ENCODE peak calls at places on chromosomes 4 and X, in nine cellular contexts. W, Y, C, P, K, A, V, S and H are unnamed samples.

GRCh38 chrX:20217279-20217678 is 49.4 kb downstream of the RPS6KA3 start:
- DNase-seq in P (peak), S (peak), V (no peak), A (no peak), K (peak), Y (peak), C (no peak), W (no peak), H (no peak)

GRCh38 chr4:1339489-1339888 is 7.5 kb upstream of the UVSSA start:
- DNase-seq in V (no peak), P (no peak), Y (no peak), A (no peak), S (no peak), K (no peak), W (no peak), C (no peak), H (no peak)

GRCh38 chr4:174523003-174523693 is 860 bp upstream of the HPGD start:
- DNase-seq in S (peak), K (no peak), A (no peak), Y (peak), C (peak), P (peak), V (no peak), W (no peak), H (no peak)

GRCh38 chrX:102514536-102514935 is 2.0 kb downstream of the TMSB15A start:
- DNase-seq in W (no peak), K (no peak), A (no peak), S (no peak), C (no peak), P (no peak), V (no peak), Y (no peak), H (no peak)

GRCh38 chr4:89193828-89194227 is 82.5 kb downstream of the TIGD2 start:
- DNase-seq in W (no peak), V (no peak), Y (no peak), A (no peak), P (peak), K (no peak), C (no peak), S (no peak), H (no peak)

GRCh38 chr4:187668683-187669082 is 326.9 kb upstream of the ZFP42 start:
- DNase-seq in V (no peak), K (peak), A (no peak), S (peak), P (no peak), C (no peak), Y (no peak), W (no peak), H (no peak)

GRCh38 chrX:80489166-80489565 is 68.9 kb downstream of the TENT5D start:
- DNase-seq in C (no peak), V (no peak), K (no peak), S (no peak), W (no peak), P (no peak), Y (no peak), A (no peak), H (no peak)

GRCh38 chr4:11301075-11301660 is 127.5 kb downstream of the HS3ST1 start:
- DNase-seq in K (no peak), V (no peak), W (no peak), P (no peak), Y (no peak), C (no peak), S (no peak), A (no peak), H (no peak)

GRCh38 chr4:100417565-100417964 is 100.3 kb downstream of the EMCN start:
- DNase-seq in W (no peak), P (peak), A (no peak), S (peak), V (no peak), K (peak), C (no peak), Y (peak), H (no peak)

GRCh38 chr4:46894841-46895240 is 14.2 kb downstream of the COX7B2 start:
- DNase-seq in W (no peak), A (no peak), P (peak), Y (no peak), K (no peak), V (no peak), S (no peak), C (no peak), H (no peak)

GRCh38 chrX:51395807-51396728 is 63.4 kb downstream of the NUDT10 start:
- DNase-seq in P (peak), W (no peak), C (no peak), S (no peak), Y (no peak), A (peak), K (no peak), V (peak), H (peak)

DNA sequence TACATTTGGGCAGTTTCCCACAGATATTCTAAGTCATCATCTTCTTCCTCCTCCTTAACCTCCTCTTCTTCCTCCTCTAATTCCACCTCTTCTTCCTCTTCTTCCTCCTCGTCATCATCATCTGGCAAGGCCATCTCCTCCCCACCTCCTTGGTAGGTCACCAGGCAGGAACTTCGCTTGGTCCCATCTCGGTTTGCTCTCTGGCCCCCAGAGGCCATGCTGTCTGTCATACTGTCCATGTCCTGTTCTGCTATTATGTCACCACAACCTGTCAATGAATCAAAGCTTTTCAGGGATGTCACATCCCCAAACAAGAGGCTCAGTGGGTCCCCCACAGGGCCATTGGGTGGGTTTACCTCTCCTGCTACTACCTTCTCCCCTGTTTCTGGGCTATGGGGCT is 13.5 kb downstream of the AMER1 start:
- DNase-seq in W (no peak), S (no peak), C (no peak), P (no peak), Y (no peak), V (no peak), K (no peak), A (no peak), H (no peak)
- TF ChIP-seq CTCF in W (no peak), S (no peak), C (no peak), P (no peak), Y (no peak), V (no peak), K (no peak), A (no peak), H (no peak)

DNA sequence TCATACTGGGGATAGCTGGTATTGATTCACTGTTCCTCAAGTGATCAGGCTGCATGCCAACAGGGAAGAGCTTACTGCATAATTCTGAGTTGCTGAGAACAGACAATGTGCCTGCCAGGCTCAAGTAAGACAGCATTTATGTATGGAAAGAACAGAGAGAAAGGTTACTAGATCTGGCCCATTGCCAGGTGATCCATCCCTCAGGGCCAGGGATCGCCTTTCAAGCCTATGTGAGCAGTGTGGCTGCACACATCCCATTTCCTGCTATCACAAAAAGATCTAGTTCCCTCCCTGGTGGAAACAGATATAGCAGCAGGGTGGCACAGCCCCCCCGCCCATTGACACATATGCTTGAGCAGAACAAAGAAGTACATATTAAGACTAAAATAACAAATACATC is 254.0 kb downstream of the TMA16 start:
- DNase-seq in K (peak), A (no peak), Y (no peak), W (no peak), V (no peak), C (no peak), S (peak), P (peak), H (no peak)
- TF ChIP-seq CTCF in K (no peak), A (no peak), Y (no peak), W (no peak), V (no peak), C (no peak), S (peak), P (no peak), H (no peak)

GRCh38 chrX:24081661-24082154 is 27.0 kb downstream of the EIF2S3 start:
- DNase-seq in W (peak), A (peak), C (peak), Y (peak), S (peak), V (peak), P (peak), K (peak), H (peak)

GRCh38 chrX:24082446-24082845 is 27.7 kb downstream of the EIF2S3 start:
- DNase-seq in S (no peak), W (no peak), Y (no peak), A (no peak), V (no peak), P (no peak), K (no peak), C (no peak), H (no peak)

GRCh38 chrX:24079405-24079804 is 24.6 kb downstream of the EIF2S3 start:
- DNase-seq in V (no peak), C (no peak), W (no peak), P (no peak), S (no peak), A (no peak), Y (no peak), K (no peak), H (no peak)

GRCh38 chrX:24085133-24085532 is 30.4 kb downstream of the EIF2S3 start:
- DNase-seq in Y (no peak), W (no peak), C (no peak), A (no peak), P (no peak), V (no peak), K (no peak), S (no peak), H (no peak)

GRCh38 chrX:24080670-24081069 is 25.9 kb downstream of the EIF2S3 start:
- DNase-seq in S (no peak), W (no peak), A (no peak), C (no peak), Y (no peak), K (no peak), P (no peak), V (no peak), H (no peak)
- TF ChIP-seq CTCF in S (no peak), W (no peak), A (no peak), C (no peak), Y (no peak), K (no peak), P (no peak), V (no peak), H (no peak)

GRCh38 chrX:9341305-9342201 is 123.3 kb upstream of the TBL1X start:
- DNase-seq in K (peak), V (peak), Y (peak), W (peak), P (peak), A (peak), C (peak), S (peak), H (peak)
- TF ChIP-seq CTCF in K (no peak), V (no peak), Y (no peak), W (no peak), P (no peak), A (no peak), C (no peak), S (no peak), H (no peak)

GRCh38 chr4:38075370-38076152 is 115.4 kb downstream of the PTTG2 start:
- DNase-seq in Y (no peak), A (no peak), K (peak), C (peak), P (peak), V (no peak), W (no peak), S (peak), H (no peak)

GRCh38 chr4:38071801-38072567 is 111.8 kb downstream of the PTTG2 start:
- DNase-seq in W (no peak), P (peak), K (peak), Y (peak), C (no peak), A (no peak), V (no peak), S (peak), H (no peak)

GRCh38 chr4:38072578-38072977 is 112.4 kb downstream of the PTTG2 start:
- DNase-seq in V (no peak), S (no peak), Y (peak), C (no peak), P (peak), W (no peak), A (no peak), K (no peak), H (no peak)

GRCh38 chr4:38076153-38076669 is 116.0 kb downstream of the PTTG2 start:
- DNase-seq in S (no peak), W (no peak), Y (no peak), K (no peak), P (no peak), V (no peak), C (no peak), A (no peak), H (no peak)

GRCh38 chr4:38073596-38074234 is 113.5 kb downstream of the PTTG2 start:
- DNase-seq in S (peak), K (no peak), V (no peak), C (no peak), Y (peak), W (no peak), P (no peak), A (no peak), H (no peak)
- TF ChIP-seq CTCF in S (no peak), K (no peak), V (no peak), C (no peak), Y (no peak), W (no peak), P (no peak), A (no peak), H (no peak)